ENCODE peak calls at places on chromosomes 2 and 18, in nine cellular contexts. Z is CD8-positive, alpha-beta T cell; W is NCI-H774; U is tibial artery; C is NCI-H2081; I is right lobe of liver; G is kidney tubule cell; X is OCI-LY7; Q is WERI-Rb-1. M is an unnamed sample.

GRCh38 chr18:25399554-25399953 is 47.6 kb upstream of the ZNF521 start:
- DNase-seq in Z (no peak), W (no peak), U (no peak), C (no peak), I (no peak), G (peak), X (no peak), Q (no peak), M (no peak)

GRCh38 chr2:14756981-14757657 is 124.6 kb downstream of the LRATD1 start:
- DNase-seq in Z (no peak), W (no peak), U (no peak), C (no peak), I (no peak), G (peak), X (no peak), Q (no peak), M (no peak)

GRCh38 chr2:18339326-18339725 is 221.1 kb downstream of the RDH14 start:
- DNase-seq in Z (no peak), W (no peak), U (no peak), C (no peak), I (no peak), G (no peak), X (no peak), Q (no peak), M (no peak)

GRCh38 chr2:239605976-239606375 is 205.2 kb upstream of the HDAC4 start:
- DNase-seq in Z (no peak), W (no peak), U (no peak), C (no peak), I (no peak), G (no peak), X (no peak), Q (no peak), M (no peak)

GRCh38 chr18:54740146-54740844 is 88.0 kb upstream of the RAB27B start:
- DNase-seq in Z (no peak), W (no peak), U (no peak), C (no peak), I (no peak), G (no peak), X (no peak), Q (no peak), M (no peak)

GRCh38 chr2:197234792-197235191 is 75.8 kb downstream of the ANKRD44 start:
- DNase-seq in Z (no peak), W (no peak), U (no peak), C (no peak), I (no peak), G (no peak), X (no peak), Q (no peak), M (no peak)

GRCh38 chr2:242020196-242021004 is 150.9 kb downstream of the RTP5 start:
- DNase-seq in Z (no peak), W (no peak), U (peak), C (no peak), I (no peak), G (no peak), X (peak), Q (no peak), M (no peak)

GRCh38 chr2:162934191-162934590 is 95.6 kb upstream of the KCNH7 start:
- DNase-seq in Z (no peak), W (no peak), U (no peak), C (no peak), I (no peak), G (no peak), X (no peak), Q (no peak), M (no peak)

GRCh38 chr2:238265605-238266004 is 22.8 kb downstream of the PER2 start:
- DNase-seq in Z (no peak), W (no peak), U (no peak), C (no peak), I (no peak), G (no peak), X (no peak), Q (no peak), M (no peak)

GRCh38 chr2:235461763-235462414 is 32.0 kb upstream of the AGAP1 start:
- DNase-seq in Z (no peak), W (no peak), U (no peak), C (no peak), I (no peak), G (no peak), X (no peak), Q (no peak), M (no peak)

GRCh38 chr2:15825276-15826060 is 114.9 kb upstream of the MYCN start:
- DNase-seq in Z (no peak), W (no peak), U (no peak), C (no peak), I (no peak), G (no peak), X (no peak), Q (no peak), M (no peak)

GRCh38 chr2:221680548-221680947 is 108.4 kb upstream of the EPHA4 start:
- DNase-seq in Z (no peak), W (no peak), U (no peak), C (no peak), I (no peak), G (no peak), X (no peak), Q (no peak), M (no peak)

GRCh38 chr2:119011162-119011909 is 69.3 kb downstream of the MARCO start:
- DNase-seq in Z (no peak), W (peak), U (no peak), C (peak), I (peak), G (peak), X (no peak), Q (peak), M (no peak)

GRCh38 chr2:30691948-30692828 is 115.1 kb downstream of the CAPN13 start:
- DNase-seq in Z (no peak), W (no peak), U (peak), C (no peak), I (no peak), G (peak), X (no peak), Q (peak), M (no peak)

GRCh38 chr2:65055427-65056214 is 595 bp upstream of the CEP68 start:
- DNase-seq in Z (peak), W (peak), U (no peak), C (peak), I (peak), G (no peak), X (peak), Q (peak), M (no peak)

M was measured in caudate nucleus.